ENCODE peak calls at places on chromosomes 11 and 22, in six cellular contexts. M, H, P, W, I and B are unnamed samples.

GRCh38 chr11:57491371-57492061 is 24.0 kb downstream of the SLC43A1 start:
- DNase-seq in M (peak), H (peak), P (no peak), W (peak), I (peak), B (no peak)

GRCh38 chr11:30392221-30392784 is 69.4 kb downstream of the ARL14EP start:
- DNase-seq in M (peak), H (no peak), P (no peak), W (no peak), I (no peak), B (no peak)

GRCh38 chr11:7514099-7514725 is 413 bp downstream of the PPFIBP2 start:
- DNase-seq in M (no peak), H (no peak), P (no peak), W (no peak), I (peak), B (no peak)

GRCh38 chr11:117855452-117855851 is 21.0 kb downstream of the FXYD6 start:
- DNase-seq in M (no peak), H (no peak), P (no peak), W (no peak), I (no peak), B (no peak)

GRCh38 chr11:23605001-23605400 is 744.7 kb upstream of the CCDC179 start:
- DNase-seq in M (no peak), H (no peak), P (no peak), W (no peak), I (no peak), B (no peak)

GRCh38 chr11:47950396-47950795 is 30.0 kb upstream of the PTPRJ start:
- DNase-seq in M (no peak), H (no peak), P (no peak), W (no peak), I (peak), B (no peak)

GRCh38 chr11:112281776-112282175 is 21.1 kb upstream of the PLET1 start:
- DNase-seq in M (no peak), H (no peak), P (no peak), W (no peak), I (no peak), B (no peak)

GRCh38 chr11:38819986-38820385 is 2221.9 kb upstream of the RAG2 start:
- DNase-seq in M (no peak), H (no peak), P (no peak), W (no peak), I (no peak), B (no peak)

GRCh38 chr11:27293500-27294417 is 69.3 kb downstream of the CCDC34 start:
- DNase-seq in M (no peak), H (peak), P (no peak), W (no peak), I (no peak), B (no peak)

GRCh38 chr11:69539416-69540117 is 58.1 kb downstream of the LINC01488 start:
- DNase-seq in M (no peak), H (no peak), P (no peak), W (no peak), I (no peak), B (no peak)

GRCh38 chr22:34866501-34867171 is 199.3 kb upstream of the ISX start:
- DNase-seq in M (no peak), H (peak), P (no peak), W (no peak), I (no peak), B (no peak)

GRCh38 chr11:77346906-77347603 is 45.6 kb upstream of the GDPD4 start:
- DNase-seq in M (no peak), H (peak), P (no peak), W (no peak), I (no peak), B (no peak)

GRCh38 chr11:84628871-84629625 is 998.1 kb downstream of the DLG2 start:
- DNase-seq in M (no peak), H (no peak), P (no peak), W (no peak), I (no peak), B (no peak)

GRCh38 chr11:78783846-78784245 is 209.2 kb upstream of the NARS2 start:
- DNase-seq in M (no peak), H (no peak), P (no peak), W (no peak), I (no peak), B (no peak)

GRCh38 chr11:101096036-101096704 is 33.4 kb downstream of the PGR start:
- DNase-seq in M (no peak), H (no peak), P (no peak), W (no peak), I (no peak), B (no peak)